ENCODE peak calls at places on chromosome 5, in seven cellular contexts. One of them, this sample, is unnamed.

GRCh38 chr5:944992-945685 is 52.5 kb downstream of the TRIP13 start:
- DNase-seq in fibroblast of mammary gland: no peak
- DNase-seq in NCI-H510A treated with DMSO at 0.1 percent for 48 hours: no peak
- DNase-seq in LoVo: no peak
- DNase-seq in iris pigment epithelial cell: no peak
- DNase-seq in substantia nigra: no peak
- DNase-seq in GM03348: no peak
- DNase-seq in this sample: no peak

GRCh38 chr5:27308151-27308550 is 269.8 kb upstream of the CDH9 start:
- DNase-seq in fibroblast of mammary gland: peak
- DNase-seq in LoVo: peak
- DNase-seq in NCI-H510A treated with DMSO at 0.1 percent for 48 hours: no peak
- DNase-seq in GM03348: no peak
- DNase-seq in iris pigment epithelial cell: peak
- DNase-seq in substantia nigra: no peak
- DNase-seq in this sample: no peak

GRCh38 chr5:132275367-132276220 is 18.1 kb downstream of the PDLIM4 start:
- DNase-seq in iris pigment epithelial cell: no peak
- DNase-seq in GM03348: no peak
- DNase-seq in NCI-H510A treated with DMSO at 0.1 percent for 48 hours: no peak
- DNase-seq in substantia nigra: no peak
- DNase-seq in LoVo: no peak
- DNase-seq in fibroblast of mammary gland: no peak
- DNase-seq in this sample: no peak

GRCh38 chr5:50463047-50463446 is 22.0 kb upstream of the EMB start:
- DNase-seq in GM03348: no peak
- DNase-seq in iris pigment epithelial cell: no peak
- DNase-seq in fibroblast of mammary gland: no peak
- DNase-seq in LoVo: no peak
- DNase-seq in substantia nigra: no peak
- DNase-seq in NCI-H510A treated with DMSO at 0.1 percent for 48 hours: no peak
- DNase-seq in this sample: no peak

GRCh38 chr5:89012361-89012760 is 129.4 kb upstream of the MEF2C start:
- DNase-seq in NCI-H510A treated with DMSO at 0.1 percent for 48 hours: no peak
- DNase-seq in LoVo: no peak
- DNase-seq in substantia nigra: no peak
- DNase-seq in fibroblast of mammary gland: no peak
- DNase-seq in iris pigment epithelial cell: no peak
- DNase-seq in GM03348: no peak
- DNase-seq in this sample: no peak

GRCh38 chr5:115419794-115420585 is 123.5 kb upstream of the CCDC112 start:
- DNase-seq in NCI-H510A treated with DMSO at 0.1 percent for 48 hours: no peak
- DNase-seq in GM03348: peak
- DNase-seq in substantia nigra: no peak
- DNase-seq in LoVo: peak
- DNase-seq in fibroblast of mammary gland: peak
- DNase-seq in iris pigment epithelial cell: peak
- DNase-seq in this sample: no peak

GRCh38 chr5:116482394-116482793 is 92.2 kb downstream of the SEMA6A start:
- DNase-seq in fibroblast of mammary gland: peak
- DNase-seq in GM03348: peak
- DNase-seq in substantia nigra: no peak
- DNase-seq in iris pigment epithelial cell: peak
- DNase-seq in NCI-H510A treated with DMSO at 0.1 percent for 48 hours: no peak
- DNase-seq in LoVo: no peak
- DNase-seq in this sample: no peak

GRCh38 chr5:131773805-131774204 is 23.0 kb downstream of the FNIP1 start:
- DNase-seq in NCI-H510A treated with DMSO at 0.1 percent for 48 hours: no peak
- DNase-seq in iris pigment epithelial cell: no peak
- DNase-seq in substantia nigra: peak
- DNase-seq in fibroblast of mammary gland: no peak
- DNase-seq in GM03348: no peak
- DNase-seq in LoVo: no peak
- DNase-seq in this sample: no peak

GRCh38 chr5:167152561-167152960 is 1138.9 kb upstream of the WWC1 start:
- DNase-seq in iris pigment epithelial cell: no peak
- DNase-seq in GM03348: no peak
- DNase-seq in NCI-H510A treated with DMSO at 0.1 percent for 48 hours: no peak
- DNase-seq in substantia nigra: no peak
- DNase-seq in fibroblast of mammary gland: no peak
- DNase-seq in LoVo: no peak
- DNase-seq in this sample: no peak

GRCh38 chr5:139745121-139745799 is 50.3 kb upstream of the PSD2 start:
- DNase-seq in substantia nigra: no peak
- DNase-seq in NCI-H510A treated with DMSO at 0.1 percent for 48 hours: no peak
- DNase-seq in LoVo: peak
- DNase-seq in fibroblast of mammary gland: peak
- DNase-seq in iris pigment epithelial cell: peak
- DNase-seq in GM03348: peak
- DNase-seq in this sample: peak

GRCh38 chr5:74953961-74954720 is 88.0 kb upstream of the FAM169A start:
- DNase-seq in substantia nigra: no peak
- DNase-seq in GM03348: peak
- DNase-seq in LoVo: peak
- DNase-seq in fibroblast of mammary gland: peak
- DNase-seq in iris pigment epithelial cell: peak
- DNase-seq in NCI-H510A treated with DMSO at 0.1 percent for 48 hours: no peak
- DNase-seq in this sample: no peak

GRCh38 chr5:136191304-136192014 is 1.5 kb downstream of the SMIM32 start:
- DNase-seq in NCI-H510A treated with DMSO at 0.1 percent for 48 hours: no peak
- DNase-seq in iris pigment epithelial cell: peak
- DNase-seq in fibroblast of mammary gland: peak
- DNase-seq in GM03348: peak
- DNase-seq in substantia nigra: no peak
- DNase-seq in LoVo: no peak
- DNase-seq in this sample: no peak

GRCh38 chr5:140633081-140633471 is at the start of gene CD14:
- DNase-seq in fibroblast of mammary gland: peak
- DNase-seq in NCI-H510A treated with DMSO at 0.1 percent for 48 hours: no peak
- DNase-seq in iris pigment epithelial cell: peak
- DNase-seq in GM03348: peak
- DNase-seq in LoVo: no peak
- DNase-seq in substantia nigra: no peak
- DNase-seq in this sample: peak

GRCh38 chr5:167661605-167662004 is 629.8 kb upstream of the WWC1 start:
- DNase-seq in substantia nigra: no peak
- DNase-seq in GM03348: no peak
- DNase-seq in NCI-H510A treated with DMSO at 0.1 percent for 48 hours: no peak
- DNase-seq in LoVo: no peak
- DNase-seq in iris pigment epithelial cell: peak
- DNase-seq in fibroblast of mammary gland: no peak
- DNase-seq in this sample: no peak

GRCh38 chr5:104635216-104635615 is 1072.6 kb upstream of the NUDT12 start:
- DNase-seq in substantia nigra: no peak
- DNase-seq in fibroblast of mammary gland: peak
- DNase-seq in GM03348: no peak
- DNase-seq in LoVo: no peak
- DNase-seq in NCI-H510A treated with DMSO at 0.1 percent for 48 hours: no peak
- DNase-seq in iris pigment epithelial cell: peak
- DNase-seq in this sample: no peak

GRCh38 chr5:68562308-68562707 is 346.8 kb downstream of the PIK3R1 start:
- DNase-seq in fibroblast of mammary gland: peak
- DNase-seq in iris pigment epithelial cell: peak
- DNase-seq in GM03348: no peak
- DNase-seq in substantia nigra: peak
- DNase-seq in NCI-H510A treated with DMSO at 0.1 percent for 48 hours: no peak
- DNase-seq in LoVo: no peak
- DNase-seq in this sample: no peak

GRCh38 chr5:51988561-51988960 is 605.3 kb downstream of the ISL1 start:
- DNase-seq in fibroblast of mammary gland: no peak
- DNase-seq in GM03348: no peak
- DNase-seq in substantia nigra: no peak
- DNase-seq in iris pigment epithelial cell: no peak
- DNase-seq in LoVo: no peak
- DNase-seq in NCI-H510A treated with DMSO at 0.1 percent for 48 hours: no peak
- DNase-seq in this sample: no peak

GRCh38 chr5:103407399-103407798 is 148.8 kb downstream of the MACIR start:
- DNase-seq in iris pigment epithelial cell: peak
- DNase-seq in NCI-H510A treated with DMSO at 0.1 percent for 48 hours: no peak
- DNase-seq in substantia nigra: no peak
- DNase-seq in LoVo: no peak
- DNase-seq in fibroblast of mammary gland: no peak
- DNase-seq in GM03348: peak
- DNase-seq in this sample: no peak

GRCh38 chr5:1499851-1500250 is 23.9 kb downstream of the LPCAT1 start:
- DNase-seq in GM03348: no peak
- DNase-seq in fibroblast of mammary gland: no peak
- DNase-seq in substantia nigra: no peak
- DNase-seq in LoVo: no peak
- DNase-seq in iris pigment epithelial cell: no peak
- DNase-seq in NCI-H510A treated with DMSO at 0.1 percent for 48 hours: no peak
- DNase-seq in this sample: no peak

GRCh38 chr5:14591548-14591947 is 10.0 kb downstream of the OTULINL start:
- DNase-seq in iris pigment epithelial cell: no peak
- DNase-seq in LoVo: no peak
- DNase-seq in GM03348: no peak
- DNase-seq in fibroblast of mammary gland: peak
- DNase-seq in NCI-H510A treated with DMSO at 0.1 percent for 48 hours: no peak
- DNase-seq in substantia nigra: no peak
- DNase-seq in this sample: no peak

GRCh38 chr5:169064093-169064492 is 236.8 kb downstream of the SLIT3 start:
- DNase-seq in fibroblast of mammary gland: no peak
- DNase-seq in LoVo: no peak
- DNase-seq in GM03348: peak
- DNase-seq in substantia nigra: no peak
- DNase-seq in NCI-H510A treated with DMSO at 0.1 percent for 48 hours: no peak
- DNase-seq in iris pigment epithelial cell: no peak
- DNase-seq in this sample: no peak

GRCh38 chr5:82150562-82150961 is 127.6 kb downstream of the RPS23 start:
- DNase-seq in NCI-H510A treated with DMSO at 0.1 percent for 48 hours: no peak
- DNase-seq in GM03348: no peak
- DNase-seq in LoVo: no peak
- DNase-seq in iris pigment epithelial cell: no peak
- DNase-seq in fibroblast of mammary gland: peak
- DNase-seq in substantia nigra: no peak
- DNase-seq in this sample: no peak